ENCODE peak calls at places on chromosomes 11 and 22, in seven cellular contexts. One of them, this sample, is unnamed.

GRCh38 chr11:86176165-86176884 is 68.2 kb upstream of the EED start:
- DNase-seq in activated CD4-positive, alpha-beta T cell treated with anti-CD3 and anti-CD28 coated beads, Interleukin-2, amount 10 ng/mL, durations not matched to agents 7 days and 5 days: peak
- DNase-seq in T-cell: peak
- DNase-seq in activated naive CD4-positive, alpha-beta T cell treated with anti-CD3 and anti-CD28 coated beads, Interleukin-2, amount 10 ng/mL, durations not matched to agents 7 days and 5 days: peak
- DNase-seq in hypothalamus: no peak
- DNase-seq in adipocyte: no peak
- DNase-seq in NCI-H345: no peak
- DNase-seq in this sample: no peak

GRCh38 chr11:7484645-7485044 is 661 bp upstream of the OLFML1 start:
- DNase-seq in activated CD4-positive, alpha-beta T cell treated with anti-CD3 and anti-CD28 coated beads, Interleukin-2, amount 10 ng/mL, durations not matched to agents 7 days and 5 days: no peak
- DNase-seq in T-cell: no peak
- DNase-seq in activated naive CD4-positive, alpha-beta T cell treated with anti-CD3 and anti-CD28 coated beads, Interleukin-2, amount 10 ng/mL, durations not matched to agents 7 days and 5 days: no peak
- DNase-seq in hypothalamus: no peak
- DNase-seq in adipocyte: no peak
- DNase-seq in NCI-H345: no peak
- DNase-seq in this sample: no peak

GRCh38 chr22:30245985-30246901 is at the start of gene LIF:
- DNase-seq in activated CD4-positive, alpha-beta T cell treated with anti-CD3 and anti-CD28 coated beads, Interleukin-2, amount 10 ng/mL, durations not matched to agents 7 days and 5 days: peak
- DNase-seq in T-cell: no peak
- DNase-seq in activated naive CD4-positive, alpha-beta T cell treated with anti-CD3 and anti-CD28 coated beads, Interleukin-2, amount 10 ng/mL, durations not matched to agents 7 days and 5 days: peak
- DNase-seq in hypothalamus: no peak
- DNase-seq in adipocyte: peak
- DNase-seq in NCI-H345: no peak
- DNase-seq in this sample: no peak

GRCh38 chr11:47992959-47993820 is 12.8 kb downstream of the PTPRJ start:
- DNase-seq in activated CD4-positive, alpha-beta T cell treated with anti-CD3 and anti-CD28 coated beads, Interleukin-2, amount 10 ng/mL, durations not matched to agents 7 days and 5 days: no peak
- DNase-seq in T-cell: no peak
- DNase-seq in activated naive CD4-positive, alpha-beta T cell treated with anti-CD3 and anti-CD28 coated beads, Interleukin-2, amount 10 ng/mL, durations not matched to agents 7 days and 5 days: no peak
- DNase-seq in hypothalamus: no peak
- DNase-seq in adipocyte: no peak
- DNase-seq in NCI-H345: no peak
- DNase-seq in this sample: no peak

GRCh38 chr11:64745523-64746328 is 1.8 kb upstream of the RASGRP2 start:
- DNase-seq in activated CD4-positive, alpha-beta T cell treated with anti-CD3 and anti-CD28 coated beads, Interleukin-2, amount 10 ng/mL, durations not matched to agents 7 days and 5 days: peak
- DNase-seq in T-cell: peak
- DNase-seq in activated naive CD4-positive, alpha-beta T cell treated with anti-CD3 and anti-CD28 coated beads, Interleukin-2, amount 10 ng/mL, durations not matched to agents 7 days and 5 days: peak
- DNase-seq in hypothalamus: peak
- DNase-seq in adipocyte: peak
- DNase-seq in NCI-H345: no peak
- DNase-seq in this sample: peak

GRCh38 chr11:353315-353857 is 15.9 kb upstream of the B4GALNT4 start:
- DNase-seq in activated CD4-positive, alpha-beta T cell treated with anti-CD3 and anti-CD28 coated beads, Interleukin-2, amount 10 ng/mL, durations not matched to agents 7 days and 5 days: no peak
- DNase-seq in T-cell: no peak
- DNase-seq in activated naive CD4-positive, alpha-beta T cell treated with anti-CD3 and anti-CD28 coated beads, Interleukin-2, amount 10 ng/mL, durations not matched to agents 7 days and 5 days: peak
- DNase-seq in hypothalamus: peak
- DNase-seq in adipocyte: peak
- DNase-seq in NCI-H345: no peak
- DNase-seq in this sample: peak

GRCh38 chr11:132095230-132096165 is 725.1 kb downstream of the NTM start:
- DNase-seq in activated CD4-positive, alpha-beta T cell treated with anti-CD3 and anti-CD28 coated beads, Interleukin-2, amount 10 ng/mL, durations not matched to agents 7 days and 5 days: no peak
- DNase-seq in T-cell: no peak
- DNase-seq in activated naive CD4-positive, alpha-beta T cell treated with anti-CD3 and anti-CD28 coated beads, Interleukin-2, amount 10 ng/mL, durations not matched to agents 7 days and 5 days: no peak
- DNase-seq in hypothalamus: no peak
- DNase-seq in adipocyte: no peak
- DNase-seq in NCI-H345: no peak
- DNase-seq in this sample: no peak

GRCh38 chr11:78265326-78265725 is 76.6 kb downstream of the USP35 start:
- DNase-seq in activated CD4-positive, alpha-beta T cell treated with anti-CD3 and anti-CD28 coated beads, Interleukin-2, amount 10 ng/mL, durations not matched to agents 7 days and 5 days: no peak
- DNase-seq in T-cell: no peak
- DNase-seq in activated naive CD4-positive, alpha-beta T cell treated with anti-CD3 and anti-CD28 coated beads, Interleukin-2, amount 10 ng/mL, durations not matched to agents 7 days and 5 days: no peak
- DNase-seq in hypothalamus: no peak
- DNase-seq in adipocyte: no peak
- DNase-seq in NCI-H345: no peak
- DNase-seq in this sample: no peak

GRCh38 chr11:130905512-130905911 is 10.8 kb downstream of the SNX19 start:
- DNase-seq in activated CD4-positive, alpha-beta T cell treated with anti-CD3 and anti-CD28 coated beads, Interleukin-2, amount 10 ng/mL, durations not matched to agents 7 days and 5 days: no peak
- DNase-seq in T-cell: no peak
- DNase-seq in activated naive CD4-positive, alpha-beta T cell treated with anti-CD3 and anti-CD28 coated beads, Interleukin-2, amount 10 ng/mL, durations not matched to agents 7 days and 5 days: no peak
- DNase-seq in hypothalamus: no peak
- DNase-seq in adipocyte: no peak
- DNase-seq in NCI-H345: no peak
- DNase-seq in this sample: no peak

GRCh38 chr11:111402411-111402810 is 23.3 kb upstream of the POU2AF1 start:
- DNase-seq in activated CD4-positive, alpha-beta T cell treated with anti-CD3 and anti-CD28 coated beads, Interleukin-2, amount 10 ng/mL, durations not matched to agents 7 days and 5 days: no peak
- DNase-seq in T-cell: no peak
- DNase-seq in activated naive CD4-positive, alpha-beta T cell treated with anti-CD3 and anti-CD28 coated beads, Interleukin-2, amount 10 ng/mL, durations not matched to agents 7 days and 5 days: no peak
- DNase-seq in hypothalamus: no peak
- DNase-seq in adipocyte: no peak
- DNase-seq in NCI-H345: peak
- DNase-seq in this sample: no peak

GRCh38 chr11:125069796-125070195 is 6.7 kb downstream of the SLC37A2 start:
- DNase-seq in activated CD4-positive, alpha-beta T cell treated with anti-CD3 and anti-CD28 coated beads, Interleukin-2, amount 10 ng/mL, durations not matched to agents 7 days and 5 days: no peak
- DNase-seq in T-cell: no peak
- DNase-seq in activated naive CD4-positive, alpha-beta T cell treated with anti-CD3 and anti-CD28 coated beads, Interleukin-2, amount 10 ng/mL, durations not matched to agents 7 days and 5 days: no peak
- DNase-seq in hypothalamus: no peak
- DNase-seq in adipocyte: no peak
- DNase-seq in NCI-H345: no peak
- DNase-seq in this sample: no peak

GRCh38 chr22:47654922-47655451 is 892.5 kb downstream of the TBC1D22A start:
- DNase-seq in activated CD4-positive, alpha-beta T cell treated with anti-CD3 and anti-CD28 coated beads, Interleukin-2, amount 10 ng/mL, durations not matched to agents 7 days and 5 days: no peak
- DNase-seq in T-cell: no peak
- DNase-seq in activated naive CD4-positive, alpha-beta T cell treated with anti-CD3 and anti-CD28 coated beads, Interleukin-2, amount 10 ng/mL, durations not matched to agents 7 days and 5 days: no peak
- DNase-seq in hypothalamus: no peak
- DNase-seq in adipocyte: no peak
- DNase-seq in NCI-H345: no peak
- DNase-seq in this sample: no peak

GRCh38 chr11:67364783-67365525 is 8.4 kb downstream of the CLCF1 start:
- DNase-seq in activated CD4-positive, alpha-beta T cell treated with anti-CD3 and anti-CD28 coated beads, Interleukin-2, amount 10 ng/mL, durations not matched to agents 7 days and 5 days: no peak
- DNase-seq in T-cell: no peak
- DNase-seq in activated naive CD4-positive, alpha-beta T cell treated with anti-CD3 and anti-CD28 coated beads, Interleukin-2, amount 10 ng/mL, durations not matched to agents 7 days and 5 days: no peak
- DNase-seq in hypothalamus: no peak
- DNase-seq in adipocyte: no peak
- DNase-seq in NCI-H345: no peak
- DNase-seq in this sample: no peak

GRCh38 chr11:27396259-27396839 is 33.3 kb upstream of the CCDC34 start:
- DNase-seq in activated CD4-positive, alpha-beta T cell treated with anti-CD3 and anti-CD28 coated beads, Interleukin-2, amount 10 ng/mL, durations not matched to agents 7 days and 5 days: no peak
- DNase-seq in T-cell: no peak
- DNase-seq in activated naive CD4-positive, alpha-beta T cell treated with anti-CD3 and anti-CD28 coated beads, Interleukin-2, amount 10 ng/mL, durations not matched to agents 7 days and 5 days: no peak
- DNase-seq in hypothalamus: no peak
- DNase-seq in adipocyte: no peak
- DNase-seq in NCI-H345: no peak
- DNase-seq in this sample: no peak

GRCh38 chr11:125345706-125346561 is 150.1 kb downstream of the FEZ1 start:
- DNase-seq in activated CD4-positive, alpha-beta T cell treated with anti-CD3 and anti-CD28 coated beads, Interleukin-2, amount 10 ng/mL, durations not matched to agents 7 days and 5 days: peak
- DNase-seq in T-cell: no peak
- DNase-seq in activated naive CD4-positive, alpha-beta T cell treated with anti-CD3 and anti-CD28 coated beads, Interleukin-2, amount 10 ng/mL, durations not matched to agents 7 days and 5 days: peak
- DNase-seq in hypothalamus: peak
- DNase-seq in adipocyte: peak
- DNase-seq in NCI-H345: peak
- DNase-seq in this sample: peak

GRCh38 chr11:128579790-128580504 is 7.4 kb downstream of the ETS1 start:
- DNase-seq in activated CD4-positive, alpha-beta T cell treated with anti-CD3 and anti-CD28 coated beads, Interleukin-2, amount 10 ng/mL, durations not matched to agents 7 days and 5 days: no peak
- DNase-seq in T-cell: no peak
- DNase-seq in activated naive CD4-positive, alpha-beta T cell treated with anti-CD3 and anti-CD28 coated beads, Interleukin-2, amount 10 ng/mL, durations not matched to agents 7 days and 5 days: no peak
- DNase-seq in hypothalamus: no peak
- DNase-seq in adipocyte: no peak
- DNase-seq in NCI-H345: no peak
- DNase-seq in this sample: no peak

GRCh38 chr22:30159561-30160353 is 79.5 kb downstream of the HORMAD2 start:
- DNase-seq in activated CD4-positive, alpha-beta T cell treated with anti-CD3 and anti-CD28 coated beads, Interleukin-2, amount 10 ng/mL, durations not matched to agents 7 days and 5 days: no peak
- DNase-seq in T-cell: no peak
- DNase-seq in activated naive CD4-positive, alpha-beta T cell treated with anti-CD3 and anti-CD28 coated beads, Interleukin-2, amount 10 ng/mL, durations not matched to agents 7 days and 5 days: no peak
- DNase-seq in hypothalamus: no peak
- DNase-seq in adipocyte: peak
- DNase-seq in NCI-H345: no peak
- DNase-seq in this sample: peak

GRCh38 chr11:102421262-102421661 is 31.3 kb downstream of the TMEM123 start:
- DNase-seq in activated CD4-positive, alpha-beta T cell treated with anti-CD3 and anti-CD28 coated beads, Interleukin-2, amount 10 ng/mL, durations not matched to agents 7 days and 5 days: no peak
- DNase-seq in T-cell: no peak
- DNase-seq in activated naive CD4-positive, alpha-beta T cell treated with anti-CD3 and anti-CD28 coated beads, Interleukin-2, amount 10 ng/mL, durations not matched to agents 7 days and 5 days: no peak
- DNase-seq in hypothalamus: no peak
- DNase-seq in adipocyte: no peak
- DNase-seq in NCI-H345: peak
- DNase-seq in this sample: peak

GRCh38 chr22:34841911-34842310 is 224.0 kb upstream of the ISX start:
- DNase-seq in activated CD4-positive, alpha-beta T cell treated with anti-CD3 and anti-CD28 coated beads, Interleukin-2, amount 10 ng/mL, durations not matched to agents 7 days and 5 days: no peak
- DNase-seq in T-cell: no peak
- DNase-seq in activated naive CD4-positive, alpha-beta T cell treated with anti-CD3 and anti-CD28 coated beads, Interleukin-2, amount 10 ng/mL, durations not matched to agents 7 days and 5 days: no peak
- DNase-seq in hypothalamus: no peak
- DNase-seq in adipocyte: peak
- DNase-seq in NCI-H345: no peak
- DNase-seq in this sample: no peak

GRCh38 chr11:33179431-33179830 is 18.2 kb upstream of the CSTF3 start:
- DNase-seq in activated CD4-positive, alpha-beta T cell treated with anti-CD3 and anti-CD28 coated beads, Interleukin-2, amount 10 ng/mL, durations not matched to agents 7 days and 5 days: peak
- DNase-seq in T-cell: no peak
- DNase-seq in activated naive CD4-positive, alpha-beta T cell treated with anti-CD3 and anti-CD28 coated beads, Interleukin-2, amount 10 ng/mL, durations not matched to agents 7 days and 5 days: peak
- DNase-seq in hypothalamus: no peak
- DNase-seq in adipocyte: no peak
- DNase-seq in NCI-H345: no peak
- DNase-seq in this sample: no peak

GRCh38 chr11:64711138-64711943 is 11.7 kb downstream of the NRXN2 start:
- DNase-seq in activated CD4-positive, alpha-beta T cell treated with anti-CD3 and anti-CD28 coated beads, Interleukin-2, amount 10 ng/mL, durations not matched to agents 7 days and 5 days: no peak
- DNase-seq in T-cell: no peak
- DNase-seq in activated naive CD4-positive, alpha-beta T cell treated with anti-CD3 and anti-CD28 coated beads, Interleukin-2, amount 10 ng/mL, durations not matched to agents 7 days and 5 days: no peak
- DNase-seq in hypothalamus: no peak
- DNase-seq in adipocyte: no peak
- DNase-seq in NCI-H345: no peak
- DNase-seq in this sample: no peak

GRCh38 chr11:114892381-114893197 is 214.3 kb downstream of the NXPE2 start:
- DNase-seq in activated CD4-positive, alpha-beta T cell treated with anti-CD3 and anti-CD28 coated beads, Interleukin-2, amount 10 ng/mL, durations not matched to agents 7 days and 5 days: peak
- DNase-seq in T-cell: no peak
- DNase-seq in activated naive CD4-positive, alpha-beta T cell treated with anti-CD3 and anti-CD28 coated beads, Interleukin-2, amount 10 ng/mL, durations not matched to agents 7 days and 5 days: no peak
- DNase-seq in hypothalamus: no peak
- DNase-seq in adipocyte: no peak
- DNase-seq in NCI-H345: no peak
- DNase-seq in this sample: no peak

GRCh38 chr22:24961217-24961844 is 8.8 kb downstream of the KIAA1671 start:
- DNase-seq in activated CD4-positive, alpha-beta T cell treated with anti-CD3 and anti-CD28 coated beads, Interleukin-2, amount 10 ng/mL, durations not matched to agents 7 days and 5 days: no peak
- DNase-seq in T-cell: no peak
- DNase-seq in activated naive CD4-positive, alpha-beta T cell treated with anti-CD3 and anti-CD28 coated beads, Interleukin-2, amount 10 ng/mL, durations not matched to agents 7 days and 5 days: no peak
- DNase-seq in hypothalamus: no peak
- DNase-seq in adipocyte: no peak
- DNase-seq in NCI-H345: no peak
- DNase-seq in this sample: no peak

GRCh38 chr22:34395370-34395769 is 475.1 kb upstream of the LARGE1 start:
- DNase-seq in activated CD4-positive, alpha-beta T cell treated with anti-CD3 and anti-CD28 coated beads, Interleukin-2, amount 10 ng/mL, durations not matched to agents 7 days and 5 days: no peak
- DNase-seq in T-cell: no peak
- DNase-seq in activated naive CD4-positive, alpha-beta T cell treated with anti-CD3 and anti-CD28 coated beads, Interleukin-2, amount 10 ng/mL, durations not matched to agents 7 days and 5 days: no peak
- DNase-seq in hypothalamus: no peak
- DNase-seq in adipocyte: no peak
- DNase-seq in NCI-H345: no peak
- DNase-seq in this sample: no peak

GRCh38 chr11:1939006-1939626 is 8.0 kb upstream of the MRPL23 start:
- DNase-seq in activated CD4-positive, alpha-beta T cell treated with anti-CD3 and anti-CD28 coated beads, Interleukin-2, amount 10 ng/mL, durations not matched to agents 7 days and 5 days: peak
- DNase-seq in T-cell: no peak
- DNase-seq in activated naive CD4-positive, alpha-beta T cell treated with anti-CD3 and anti-CD28 coated beads, Interleukin-2, amount 10 ng/mL, durations not matched to agents 7 days and 5 days: peak
- DNase-seq in hypothalamus: no peak
- DNase-seq in adipocyte: peak
- DNase-seq in NCI-H345: no peak
- DNase-seq in this sample: no peak

GRCh38 chr22:24325105-24325757 is 54.6 kb downstream of the SPECC1L start:
- DNase-seq in activated CD4-positive, alpha-beta T cell treated with anti-CD3 and anti-CD28 coated beads, Interleukin-2, amount 10 ng/mL, durations not matched to agents 7 days and 5 days: peak
- DNase-seq in T-cell: no peak
- DNase-seq in activated naive CD4-positive, alpha-beta T cell treated with anti-CD3 and anti-CD28 coated beads, Interleukin-2, amount 10 ng/mL, durations not matched to agents 7 days and 5 days: peak
- DNase-seq in hypothalamus: no peak
- DNase-seq in adipocyte: peak
- DNase-seq in NCI-H345: no peak
- DNase-seq in this sample: peak

This sample was measured in globus pallidus.